ENCODE peak calls at places on chromosome 5, in six cellular contexts. P is H1, D is IMR-90, M is neuronal stem cell, G is mesendoderm, O is mesenchymal stem cell. L is an unnamed sample.

GRCh38 chr5:109610581-109610980 is 79.1 kb upstream of the MAN2A1 start:
- DNase-seq in P (no peak), D (no peak), M (no peak), G (no peak), O (no peak), L (no peak)

GRCh38 chr5:77211013-77211690 is 672 bp downstream of the PDE8B start:
- DNase-seq in P (peak), D (no peak), M (no peak), G (peak), O (no peak), L (no peak)

GRCh38 chr5:133376986-133377385 is 235.4 kb downstream of the FSTL4 start:
- DNase-seq in P (no peak), D (no peak), M (no peak), G (no peak), O (no peak), L (no peak)

GRCh38 chr5:126044931-126045565 is 378.2 kb upstream of the GRAMD2B start:
- DNase-seq in P (no peak), D (no peak), M (no peak), G (no peak), O (peak), L (no peak)

GRCh38 chr5:87099967-87100366 is 167.7 kb upstream of the RASA1 start:
- DNase-seq in P (no peak), D (no peak), M (no peak), G (no peak), O (no peak), L (no peak)

GRCh38 chr5:14707811-14708210 is 43.3 kb downstream of the OTULIN start:
- DNase-seq in P (no peak), D (no peak), M (no peak), G (no peak), O (no peak), L (no peak)

GRCh38 chr5:172450861-172451695 is 3.2 kb downstream of the SH3PXD2B start:
- DNase-seq in P (peak), D (no peak), M (no peak), G (peak), O (peak), L (peak)

GRCh38 chr5:157265714-157266285 is at the start of gene CYFIP2:
- DNase-seq in P (no peak), D (peak), M (peak), G (peak), O (peak), L (peak)

GRCh38 chr5:167777746-167778145 is 513.7 kb upstream of the WWC1 start:
- DNase-seq in P (no peak), D (no peak), M (no peak), G (no peak), O (no peak), L (no peak)

GRCh38 chr5:76690704-76691469 is 25.0 kb upstream of the F2R start:
- DNase-seq in P (no peak), D (peak), M (no peak), G (no peak), O (peak), L (no peak)

GRCh38 chr5:6218517-6218916 is 159.8 kb downstream of the MED10 start:
- DNase-seq in P (no peak), D (no peak), M (no peak), G (no peak), O (no peak), L (no peak)

GRCh38 chr5:84724683-84725082 is 340.0 kb upstream of the EDIL3 start:
- DNase-seq in P (no peak), D (peak), M (no peak), G (no peak), O (peak), L (no peak)

GRCh38 chr5:57662991-57663390 is 180.4 kb upstream of the ACTBL2 start:
- DNase-seq in P (no peak), D (peak), M (no peak), G (no peak), O (no peak), L (no peak)

GRCh38 chr5:54362434-54362833 is 52.1 kb upstream of the ARL15 start:
- DNase-seq in P (no peak), D (peak), M (no peak), G (no peak), O (no peak), L (no peak)

GRCh38 chr5:14665949-14666741 is 1.6 kb downstream of the OTULIN start:
- DNase-seq in P (no peak), D (peak), M (no peak), G (peak), O (peak), L (no peak)

GRCh38 chr5:63233906-63234305 is 655.3 kb downstream of the LRRC70 start:
- DNase-seq in P (no peak), D (no peak), M (no peak), G (no peak), O (no peak), L (no peak)

GRCh38 chr5:60055168-60055567 is 161.6 kb upstream of the PDE4D start:
- DNase-seq in P (no peak), D (no peak), M (no peak), G (no peak), O (no peak), L (no peak)

GRCh38 chr5:107539163-107539445 is 131.6 kb downstream of the EFNA5 start:
- DNase-seq in P (no peak), D (no peak), M (no peak), G (no peak), O (no peak), L (no peak)

GRCh38 chr5:42250-42649 is 49.7 kb upstream of the PLEKHG4B start:
- DNase-seq in P (peak), D (peak), M (no peak), G (peak), O (no peak), L (peak)

GRCh38 chr5:32828492-32828891 is 117.4 kb downstream of the NPR3 start:
- DNase-seq in P (no peak), D (peak), M (no peak), G (no peak), O (no peak), L (no peak)

GRCh38 chr5:14008819-14009311 is 64.4 kb upstream of the DNAH5 start:
- DNase-seq in P (no peak), D (peak), M (no peak), G (no peak), O (peak), L (no peak)

GRCh38 chr5:142356716-142357468 is 32.1 kb upstream of the SPRY4 start:
- DNase-seq in P (peak), D (peak), M (peak), G (peak), O (peak), L (peak)
- H3K4ac ChIP-seq in P (peak), D (peak), M (no peak), G (peak), O (peak), L (peak)

DNA sequence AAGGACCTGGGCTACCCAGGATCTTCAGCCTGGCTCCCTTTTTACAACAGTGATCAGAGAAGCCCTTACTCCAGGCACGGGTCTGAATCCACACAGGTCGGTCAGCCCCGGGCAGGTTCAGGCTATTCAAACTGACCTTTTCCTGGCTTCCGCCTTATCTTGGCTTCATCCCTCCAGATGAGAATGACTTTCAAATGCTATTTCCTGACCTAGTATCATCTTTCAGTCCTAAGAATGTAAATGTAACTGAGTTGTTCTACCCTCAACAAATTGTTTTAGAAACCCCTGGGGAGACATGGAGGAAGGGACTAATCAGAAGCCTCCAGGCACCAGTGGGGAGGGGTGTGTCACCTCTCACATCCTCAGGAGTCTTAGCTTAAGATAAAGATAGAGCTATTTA is 213.2 kb downstream of the EPB41L4A start:
- DNase-seq in P (peak), D (no peak), M (no peak), G (peak), O (no peak), L (no peak)
- H2BK5ac ChIP-seq in P (peak), D (no peak), M (no peak), G (peak), O (no peak), L (no peak)

DNA sequence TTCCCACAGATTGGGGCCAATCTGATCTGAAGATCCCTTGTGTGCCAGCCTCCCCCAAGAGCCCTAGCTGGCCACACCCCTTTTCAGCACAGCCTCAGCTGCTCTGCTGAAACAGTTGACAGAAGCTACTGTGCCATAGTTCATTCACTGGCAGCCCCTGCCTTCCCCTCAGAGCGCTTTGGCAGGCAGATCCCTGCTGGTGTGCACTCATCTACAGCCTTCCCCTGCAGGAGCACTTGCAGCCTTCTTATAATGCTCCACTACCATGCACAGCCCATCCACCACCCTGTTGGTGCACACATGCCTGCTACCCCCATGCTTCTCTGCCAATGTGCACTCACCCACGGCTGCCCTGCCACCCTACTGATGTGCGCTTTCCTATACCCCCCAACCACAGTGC is 471.3 kb downstream of the MTRR start:
- DNase-seq in P (no peak), D (no peak), M (no peak), G (peak), O (no peak), L (no peak)
- H3K4me3 ChIP-seq in P (no peak), D (no peak), M (no peak), G (no peak), O (peak), L (peak)

GRCh38 chr5:147849226-147849625 is 17.8 kb upstream of the SPINK1 start:
- DNase-seq in P (no peak), D (no peak), M (no peak), G (no peak), O (no peak), L (no peak)
- H3K4ac ChIP-seq in P (no peak), D (no peak), M (no peak), G (no peak), O (no peak), L (no peak)

GRCh38 chr5:177133119-177133844 is at the start of gene NSD1:
- DNase-seq in P (peak), D (peak), M (peak), G (peak), O (peak), L (peak)
- H2BK5ac ChIP-seq in P (peak), D (peak), M (peak), G (peak), O (peak), L (peak)

GRCh38 chr5:91378683-91379601 is 4.2 kb downstream of the ARRDC3 start:
- DNase-seq in P (no peak), D (no peak), M (no peak), G (peak), O (no peak), L (no peak)
- H3K4me3 ChIP-seq in P (peak), D (peak), M (peak), G (no peak), O (peak), L (no peak)

GRCh38 chr5:170760126-170760525 is 23.4 kb upstream of the GABRP start:
- DNase-seq in P (no peak), D (no peak), M (no peak), G (no peak), O (no peak), L (no peak)
- H3K4ac ChIP-seq in P (peak), D (no peak), M (no peak), G (no peak), O (no peak), L (peak)

L was measured in trophoblast cell.